ENCODE peak calls at places on chromosome 10, in six cellular contexts. One of them, this sample, is unnamed. For H3K27me3, the result is how much of the 10 kb centered on the place peaks cover.

GRCh38 chr10:6365384-6365783 is 162.7 kb downstream of the PFKFB3 start:
- DNase-seq in tibial artery: no peak
- DNase-seq in spleen: no peak
- DNase-seq in SK-N-SH: no peak
- DNase-seq in fibroblast of lung: peak
- DNase-seq in heart right ventricle: no peak
- DNase-seq in this sample: no peak

GRCh38 chr10:6228010-6228511 is 25.3 kb downstream of the PFKFB3 start:
- DNase-seq in tibial artery: no peak
- DNase-seq in spleen: peak
- DNase-seq in SK-N-SH: peak
- DNase-seq in fibroblast of lung: peak
- DNase-seq in heart right ventricle: no peak
- DNase-seq in this sample: no peak

GRCh38 chr10:128297709-128298457 is 171.7 kb upstream of the MKI67 start:
- DNase-seq in tibial artery: no peak
- DNase-seq in spleen: no peak
- DNase-seq in SK-N-SH: no peak
- DNase-seq in fibroblast of lung: no peak
- DNase-seq in heart right ventricle: no peak
- DNase-seq in this sample: no peak

GRCh38 chr10:17001961-17002749 is 127.5 kb downstream of the CUBN start:
- DNase-seq in tibial artery: peak
- DNase-seq in spleen: no peak
- DNase-seq in SK-N-SH: no peak
- DNase-seq in fibroblast of lung: peak
- DNase-seq in heart right ventricle: peak
- DNase-seq in this sample: peak

GRCh38 chr10:59949608-59950007 is 43.3 kb upstream of the CCDC6 start:
- DNase-seq in tibial artery: no peak
- DNase-seq in spleen: no peak
- DNase-seq in SK-N-SH: no peak
- DNase-seq in fibroblast of lung: no peak
- DNase-seq in heart right ventricle: no peak
- DNase-seq in this sample: no peak

GRCh38 chr10:7407368-7408002 is 3.3 kb downstream of the SFMBT2 start:
- DNase-seq in tibial artery: no peak
- DNase-seq in spleen: peak
- DNase-seq in SK-N-SH: no peak
- DNase-seq in fibroblast of lung: peak
- DNase-seq in heart right ventricle: peak
- DNase-seq in this sample: no peak

GRCh38 chr10:28769147-28769604 is 91.9 kb downstream of the BAMBI start:
- DNase-seq in tibial artery: no peak
- DNase-seq in spleen: no peak
- DNase-seq in SK-N-SH: no peak
- DNase-seq in fibroblast of lung: no peak
- DNase-seq in heart right ventricle: no peak
- DNase-seq in this sample: no peak

GRCh38 chr10:92677708-92678107 is 12.0 kb upstream of the HHEX start:
- DNase-seq in tibial artery: no peak
- DNase-seq in spleen: no peak
- DNase-seq in SK-N-SH: no peak
- DNase-seq in fibroblast of lung: no peak
- DNase-seq in heart right ventricle: no peak
- DNase-seq in this sample: no peak

GRCh38 chr10:74778436-74779094 is 47.8 kb upstream of the KAT6B start:
- DNase-seq in tibial artery: no peak
- DNase-seq in spleen: no peak
- DNase-seq in SK-N-SH: no peak
- DNase-seq in fibroblast of lung: no peak
- DNase-seq in heart right ventricle: no peak
- DNase-seq in this sample: no peak

GRCh38 chr10:114310346-114310745 is 71.3 kb downstream of the VWA2 start:
- DNase-seq in tibial artery: no peak
- DNase-seq in spleen: peak
- DNase-seq in SK-N-SH: peak
- DNase-seq in fibroblast of lung: no peak
- DNase-seq in heart right ventricle: no peak
- DNase-seq in this sample: no peak

GRCh38 chr10:102837230-102837721 is at the start of gene CYP17A1:
- DNase-seq in tibial artery: no peak
- DNase-seq in spleen: no peak
- DNase-seq in SK-N-SH: no peak
- DNase-seq in fibroblast of lung: peak
- DNase-seq in heart right ventricle: no peak
- DNase-seq in this sample: no peak

GRCh38 chr10:77922551-77923179 is 3.9 kb downstream of the DLG5 start:
- DNase-seq in tibial artery: no peak
- DNase-seq in spleen: no peak
- DNase-seq in SK-N-SH: no peak
- DNase-seq in fibroblast of lung: no peak
- DNase-seq in heart right ventricle: no peak
- DNase-seq in this sample: no peak

GRCh38 chr10:77925410-77925794 is 1.2 kb downstream of the DLG5 start:
- DNase-seq in tibial artery: no peak
- DNase-seq in spleen: no peak
- DNase-seq in SK-N-SH: peak
- DNase-seq in fibroblast of lung: peak
- DNase-seq in heart right ventricle: no peak
- DNase-seq in this sample: no peak

GRCh38 chr10:77927343-77928256 is 1.0 kb upstream of the DLG5 start:
- DNase-seq in tibial artery: no peak
- DNase-seq in spleen: no peak
- DNase-seq in SK-N-SH: no peak
- DNase-seq in fibroblast of lung: peak
- DNase-seq in heart right ventricle: no peak
- DNase-seq in this sample: no peak

GRCh38 chr10:77925795-77926565 is 575 bp downstream of the DLG5 start:
- DNase-seq in tibial artery: peak
- DNase-seq in spleen: peak
- DNase-seq in SK-N-SH: peak
- DNase-seq in fibroblast of lung: peak
- DNase-seq in heart right ventricle: peak
- DNase-seq in this sample: no peak

GRCh38 chr10:77926566-77927342 is at the start of gene DLG5:
- DNase-seq in tibial artery: peak
- DNase-seq in spleen: peak
- DNase-seq in SK-N-SH: peak
- DNase-seq in fibroblast of lung: peak
- DNase-seq in heart right ventricle: peak
- DNase-seq in this sample: no peak
- TF ChIP-seq CTCF in tibial artery: no peak
- TF ChIP-seq CTCF in spleen: no peak
- TF ChIP-seq CTCF in SK-N-SH: no peak
- TF ChIP-seq CTCF in fibroblast of lung: no peak
- TF ChIP-seq CTCF in heart right ventricle: no peak
- TF ChIP-seq CTCF in this sample: no peak

GRCh38 chr10:71001470-71001869 is 113.1 kb upstream of the PCBD1 start:
- DNase-seq in tibial artery: no peak
- DNase-seq in spleen: no peak
- DNase-seq in SK-N-SH: no peak
- DNase-seq in fibroblast of lung: peak
- DNase-seq in heart right ventricle: no peak
- DNase-seq in this sample: no peak

GRCh38 chr10:71004676-71005075 is 116.3 kb upstream of the PCBD1 start:
- DNase-seq in tibial artery: no peak
- DNase-seq in spleen: peak
- DNase-seq in SK-N-SH: no peak
- DNase-seq in fibroblast of lung: no peak
- DNase-seq in heart right ventricle: no peak
- DNase-seq in this sample: no peak

GRCh38 chr10:71005337-71006305 is 117.3 kb upstream of the PCBD1 start:
- DNase-seq in tibial artery: no peak
- DNase-seq in spleen: peak
- DNase-seq in SK-N-SH: no peak
- DNase-seq in fibroblast of lung: no peak
- DNase-seq in heart right ventricle: peak
- DNase-seq in this sample: no peak

GRCh38 chr10:71006497-71006896 is 118.1 kb upstream of the PCBD1 start:
- DNase-seq in tibial artery: no peak
- DNase-seq in spleen: peak
- DNase-seq in SK-N-SH: no peak
- DNase-seq in fibroblast of lung: no peak
- DNase-seq in heart right ventricle: no peak
- DNase-seq in this sample: no peak

GRCh38 chr10:71004176-71004575 is 115.8 kb upstream of the PCBD1 start:
- DNase-seq in tibial artery: no peak
- DNase-seq in spleen: no peak
- DNase-seq in SK-N-SH: no peak
- DNase-seq in fibroblast of lung: no peak
- DNase-seq in heart right ventricle: no peak
- DNase-seq in this sample: no peak
- H3K27me3 ChIP-seq in tibial artery: under half
- H3K27me3 ChIP-seq in spleen: under half
- H3K27me3 ChIP-seq in SK-N-SH: under half
- H3K27me3 ChIP-seq in fibroblast of lung: under half
- H3K27me3 ChIP-seq in heart right ventricle: under half
- H3K27me3 ChIP-seq in this sample: under half

GRCh38 chr10:97713351-97713827 is at the start of gene MARVELD1:
- DNase-seq in tibial artery: peak
- DNase-seq in spleen: no peak
- DNase-seq in SK-N-SH: peak
- DNase-seq in fibroblast of lung: peak
- DNase-seq in heart right ventricle: peak
- DNase-seq in this sample: peak

GRCh38 chr10:97715259-97715874 is 1.8 kb downstream of the MARVELD1 start:
- DNase-seq in tibial artery: no peak
- DNase-seq in spleen: no peak
- DNase-seq in SK-N-SH: no peak
- DNase-seq in fibroblast of lung: no peak
- DNase-seq in heart right ventricle: no peak
- DNase-seq in this sample: no peak

GRCh38 chr10:97711640-97712267 is 1.8 kb upstream of the MARVELD1 start:
- DNase-seq in tibial artery: no peak
- DNase-seq in spleen: no peak
- DNase-seq in SK-N-SH: no peak
- DNase-seq in fibroblast of lung: no peak
- DNase-seq in heart right ventricle: no peak
- DNase-seq in this sample: no peak

GRCh38 chr10:97714401-97715258 is 1.1 kb downstream of the MARVELD1 start:
- DNase-seq in tibial artery: peak
- DNase-seq in spleen: peak
- DNase-seq in SK-N-SH: peak
- DNase-seq in fibroblast of lung: peak
- DNase-seq in heart right ventricle: peak
- DNase-seq in this sample: peak

DNA sequence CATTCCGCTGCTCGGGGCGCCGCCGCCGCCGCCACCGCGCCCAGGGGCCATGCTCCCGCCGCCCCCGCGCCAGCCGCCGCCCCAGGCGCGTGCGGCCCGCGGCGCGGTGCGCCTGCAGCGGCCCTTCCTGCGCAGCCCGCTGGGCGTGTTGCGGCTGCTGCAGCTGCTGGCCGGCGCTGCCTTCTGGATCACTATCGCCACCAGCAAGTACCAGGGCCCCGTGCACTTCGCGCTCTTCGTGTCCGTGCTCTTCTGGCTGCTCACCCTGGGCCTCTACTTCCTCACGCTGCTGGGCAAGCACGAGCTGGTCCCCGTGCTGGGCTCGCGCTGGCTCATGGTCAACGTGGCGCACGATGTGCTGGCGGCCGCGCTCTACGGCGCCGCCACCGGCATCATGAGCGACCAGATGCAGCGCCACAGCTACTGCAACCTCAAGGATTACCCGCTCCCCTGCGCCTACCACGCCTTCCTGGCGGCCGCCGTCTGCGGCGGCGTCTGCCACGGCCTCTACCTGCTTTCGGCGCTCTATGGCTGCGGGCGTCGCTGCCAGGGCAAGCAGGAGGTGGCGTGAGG is 384 bp downstream of the MARVELD1 start:
- DNase-seq in tibial artery: peak
- DNase-seq in spleen: peak
- DNase-seq in SK-N-SH: peak
- DNase-seq in fibroblast of lung: peak
- DNase-seq in heart right ventricle: peak
- DNase-seq in this sample: no peak
- TF ChIP-seq CTCF in tibial artery: no peak
- TF ChIP-seq CTCF in spleen: no peak
- TF ChIP-seq CTCF in SK-N-SH: peak
- TF ChIP-seq CTCF in fibroblast of lung: peak
- TF ChIP-seq CTCF in heart right ventricle: peak
- TF ChIP-seq CTCF in this sample: peak

DNA sequence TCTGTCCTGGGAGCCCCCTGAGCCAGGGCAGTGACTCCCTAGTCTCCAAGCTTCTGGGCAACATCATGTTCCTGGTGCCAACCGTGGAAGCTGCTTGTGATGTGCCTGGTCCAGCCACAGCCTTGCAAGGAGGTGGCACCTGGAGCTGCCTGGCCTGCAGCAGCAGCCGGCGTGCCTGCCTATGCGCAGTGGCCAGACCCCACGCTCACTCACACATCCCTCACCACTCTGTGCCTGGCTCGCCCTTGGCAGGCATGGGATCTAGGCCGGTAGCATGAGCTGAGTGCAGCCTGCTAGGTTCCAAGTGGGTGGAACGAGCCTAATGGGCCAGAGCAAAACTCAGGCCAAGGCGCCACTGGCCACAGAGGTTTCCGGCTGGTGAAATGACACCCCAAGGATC is 184.0 kb downstream of the ZNF438 start:
- DNase-seq in tibial artery: no peak
- DNase-seq in spleen: no peak
- DNase-seq in SK-N-SH: no peak
- DNase-seq in fibroblast of lung: no peak
- DNase-seq in heart right ventricle: no peak
- DNase-seq in this sample: no peak
- H3K27me3 ChIP-seq in tibial artery: under half
- H3K27me3 ChIP-seq in spleen: under half
- H3K27me3 ChIP-seq in SK-N-SH: under half
- H3K27me3 ChIP-seq in fibroblast of lung: under half
- H3K27me3 ChIP-seq in heart right ventricle: under half
- H3K27me3 ChIP-seq in this sample: under half

GRCh38 chr10:97498076-97498840 is at the start of gene MMS19:
- DNase-seq in tibial artery: peak
- DNase-seq in spleen: peak
- DNase-seq in SK-N-SH: peak
- DNase-seq in fibroblast of lung: peak
- DNase-seq in heart right ventricle: peak
- DNase-seq in this sample: peak
- TF ChIP-seq CTCF in tibial artery: no peak
- TF ChIP-seq CTCF in spleen: no peak
- TF ChIP-seq CTCF in SK-N-SH: no peak
- TF ChIP-seq CTCF in fibroblast of lung: no peak
- TF ChIP-seq CTCF in heart right ventricle: no peak
- TF ChIP-seq CTCF in this sample: no peak

GRCh38 chr10:110644598-110645462 is 694 bp downstream of the RBM20 start:
- DNase-seq in tibial artery: no peak
- DNase-seq in spleen: no peak
- DNase-seq in SK-N-SH: peak
- DNase-seq in fibroblast of lung: no peak
- DNase-seq in heart right ventricle: no peak
- DNase-seq in this sample: no peak
- H3K27me3 ChIP-seq in tibial artery: under half
- H3K27me3 ChIP-seq in spleen: half or more
- H3K27me3 ChIP-seq in SK-N-SH: under half
- H3K27me3 ChIP-seq in fibroblast of lung: under half
- H3K27me3 ChIP-seq in heart right ventricle: half or more
- H3K27me3 ChIP-seq in this sample: under half